ENCODE peak calls at places on chromosomes 2 and 18, in eight cellular contexts. B is NB4, L is cardiac fibroblast, W is lower lobe of right lung, Y is GM23338, K is pancreas, V is breast epithelium, D is K562. I is an unnamed sample.

GRCh38 chr2:62857139-62857931 is 151.8 kb downstream of the EHBP1 start:
- DNase-seq in B (no peak), L (no peak), W (no peak), Y (no peak), K (no peak), V (no peak), D (no peak), I (no peak)

GRCh38 chr2:215881582-215881981 is 131.8 kb downstream of the MREG start:
- DNase-seq in B (no peak), L (peak), W (no peak), Y (no peak), K (no peak), V (no peak), D (no peak), I (no peak)

GRCh38 chr2:10493636-10494281 is 45.6 kb upstream of the ODC1 start:
- DNase-seq in B (peak), L (peak), W (peak), Y (no peak), K (peak), V (peak), D (no peak), I (peak)

GRCh38 chr2:19933351-19933981 is 31.7 kb upstream of the TTC32 start:
- DNase-seq in B (no peak), L (peak), W (no peak), Y (no peak), K (no peak), V (no peak), D (no peak), I (peak)

GRCh38 chr2:227462972-227463931 is 8.7 kb upstream of the AGFG1 start:
- DNase-seq in B (peak), L (no peak), W (no peak), Y (no peak), K (no peak), V (no peak), D (no peak), I (no peak)

GRCh38 chr2:198440833-198441232 is 636.4 kb downstream of the PLCL1 start:
- DNase-seq in B (no peak), L (no peak), W (no peak), Y (peak), K (no peak), V (no peak), D (no peak), I (no peak)

GRCh38 chr2:58923869-58924268 is 682.7 kb upstream of the FANCL start:
- DNase-seq in B (no peak), L (no peak), W (no peak), Y (no peak), K (no peak), V (no peak), D (no peak), I (peak)

GRCh38 chr18:6775237-6775636 is 45.7 kb downstream of the ARHGAP28 start:
- DNase-seq in B (no peak), L (no peak), W (no peak), Y (no peak), K (no peak), V (no peak), D (no peak), I (no peak)

GRCh38 chr2:182937864-182938263 is 71.4 kb upstream of the FRZB start:
- DNase-seq in B (no peak), L (no peak), W (no peak), Y (no peak), K (no peak), V (no peak), D (no peak), I (no peak)

GRCh38 chr2:6975988-6976387 is 58.8 kb downstream of the RNF144A start:
- DNase-seq in B (no peak), L (no peak), W (no peak), Y (no peak), K (no peak), V (no peak), D (no peak), I (peak)

GRCh38 chr2:207143474-207144190 is 22.1 kb downstream of the KLF7 start:
- DNase-seq in B (peak), L (peak), W (peak), Y (peak), K (no peak), V (peak), D (no peak), I (peak)

GRCh38 chr2:197152451-197153228 is 157.9 kb downstream of the ANKRD44 start:
- DNase-seq in B (peak), L (peak), W (peak), Y (no peak), K (no peak), V (no peak), D (no peak), I (peak)

GRCh38 chr18:22113144-22113813 is 56.1 kb upstream of the GATA6 start:
- DNase-seq in B (no peak), L (no peak), W (no peak), Y (no peak), K (peak), V (no peak), D (no peak), I (no peak)

GRCh38 chr18:22112215-22112614 is 57.2 kb upstream of the GATA6 start:
- DNase-seq in B (no peak), L (no peak), W (no peak), Y (no peak), K (no peak), V (no peak), D (no peak), I (no peak)

GRCh38 chr18:22109535-22109934 is 59.9 kb upstream of the GATA6 start:
- DNase-seq in B (peak), L (no peak), W (no peak), Y (no peak), K (no peak), V (no peak), D (no peak), I (no peak)

GRCh38 chr18:22108674-22109073 is 60.7 kb upstream of the GATA6 start:
- DNase-seq in B (no peak), L (peak), W (no peak), Y (peak), K (no peak), V (no peak), D (peak), I (peak)

DNA sequence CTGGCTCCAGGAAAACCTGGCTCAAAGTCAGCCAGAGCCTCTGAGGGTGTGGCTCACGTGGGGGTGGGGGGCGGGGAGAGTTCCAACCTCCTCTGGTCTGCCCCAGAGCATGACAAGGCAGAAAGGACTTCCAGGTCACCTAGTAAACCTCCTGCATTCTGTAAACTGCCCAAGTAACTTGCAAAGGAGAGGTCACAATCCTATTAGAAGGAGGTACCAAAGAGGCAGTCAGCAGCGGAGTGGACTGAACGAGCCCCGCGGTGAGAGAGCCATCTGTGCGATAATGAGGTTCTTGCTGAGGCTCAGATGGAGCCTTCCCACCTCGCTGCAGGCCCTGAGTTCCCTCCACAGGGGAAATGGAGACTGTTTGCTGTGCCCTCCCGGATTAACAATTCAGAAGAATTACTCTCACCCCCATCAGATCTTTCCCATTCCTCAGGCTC is 58.9 kb upstream of the GATA6 start:
- DNase-seq in B (no peak), L (no peak), W (no peak), Y (peak), K (no peak), V (no peak), D (peak), I (no peak)
- H3K4me3 ChIP-seq in B (no peak), L (no peak), W (no peak), Y (no peak), K (no peak), V (no peak), D (no peak), I (no peak)

DNA sequence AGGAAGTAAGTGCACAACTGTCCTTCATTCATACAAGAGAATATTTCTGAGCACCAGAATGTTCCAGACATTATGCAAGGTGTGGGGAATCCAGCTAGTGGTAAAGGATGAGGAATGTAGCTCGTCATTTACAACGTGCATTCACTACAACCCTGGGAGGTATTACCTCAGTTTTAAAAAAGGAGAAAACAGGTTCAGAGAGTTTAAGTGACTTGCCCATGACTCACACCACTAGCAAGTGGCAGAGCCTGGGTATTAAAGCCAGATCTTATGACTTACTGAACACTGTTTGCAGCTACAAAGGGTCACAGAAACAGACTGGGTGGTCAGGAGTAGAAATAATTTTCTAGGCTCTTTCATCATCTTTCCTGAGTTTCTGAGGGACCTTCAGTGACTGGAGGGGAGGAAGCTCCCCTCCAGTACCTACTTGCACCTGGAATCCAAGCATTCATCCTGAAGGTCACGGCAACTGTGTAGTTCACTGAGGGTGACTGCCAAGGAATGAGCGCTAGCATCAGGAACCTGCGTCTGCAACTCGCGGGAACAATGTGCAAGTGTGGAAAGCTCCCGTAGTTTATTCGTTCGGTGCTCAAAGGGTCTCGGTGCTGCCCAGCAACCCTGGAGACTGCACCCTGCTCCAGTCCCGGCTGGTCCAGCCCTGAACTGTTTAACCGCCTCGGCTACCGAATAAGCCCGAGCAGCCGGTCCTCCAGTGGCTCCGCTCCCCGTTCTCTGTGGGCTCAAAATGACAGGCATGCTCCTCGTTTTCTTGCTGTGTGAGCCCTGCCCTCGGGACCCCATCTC is 647 bp downstream of the CCDC121 start:
- DNase-seq in B (peak), L (peak), W (no peak), Y (peak), K (no peak), V (no peak), D (peak), I (peak)
- TF ChIP-seq CTCF in B (no peak), L (no peak), W (no peak), Y (no peak), K (no peak), V (no peak), D (no peak), I (no peak)

GRCh38 chr18:40019797-40020392 is 1935.1 kb upstream of the PIK3C3 start:
- DNase-seq in B (no peak), L (peak), W (no peak), Y (peak), K (no peak), V (no peak), D (no peak), I (no peak)
- H3K4me3 ChIP-seq in B (no peak), L (no peak), W (no peak), Y (no peak), K (no peak), V (no peak), D (no peak), I (no peak)

DNA sequence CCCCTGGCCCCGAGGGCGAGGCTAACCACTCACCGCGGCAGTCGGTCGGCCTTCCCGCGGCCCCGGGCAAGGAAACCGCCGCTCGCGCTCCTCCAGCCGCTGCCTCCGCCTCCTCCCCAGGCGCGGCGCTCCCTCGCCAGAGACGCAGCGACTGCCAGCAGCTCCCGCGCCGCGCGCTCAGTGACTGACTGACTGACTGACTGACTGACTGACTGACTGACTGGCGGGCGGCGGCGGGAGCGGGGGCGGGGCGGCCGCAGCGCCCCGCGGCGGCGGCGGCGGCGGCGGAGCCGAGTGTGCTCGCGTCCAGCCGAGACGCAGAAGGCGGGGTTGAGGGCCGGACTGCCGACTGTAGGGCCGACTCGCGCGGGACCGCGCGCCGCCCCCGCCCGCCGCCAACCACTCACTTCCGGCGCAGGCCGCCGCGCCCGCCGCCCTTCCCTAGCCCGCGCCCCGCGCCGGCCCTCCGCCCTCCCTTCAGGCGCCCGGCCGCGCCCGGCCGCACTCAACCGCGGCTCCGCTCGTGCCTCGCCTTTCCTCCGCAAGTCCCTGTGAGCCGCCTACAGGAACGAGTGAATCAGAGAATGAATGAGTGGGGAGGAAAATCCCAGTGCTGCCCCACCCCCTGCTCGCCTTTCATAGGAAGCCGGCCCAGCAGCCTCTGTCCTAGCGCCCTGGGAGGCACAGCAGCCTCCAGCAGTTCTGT is at the start of gene RAPH1:
- DNase-seq in B (peak), L (peak), W (peak), Y (peak), K (peak), V (peak), D (peak), I (peak)
- TF ChIP-seq CTCF in B (no peak), L (no peak), W (no peak), Y (no peak), K (no peak), V (no peak), D (no peak), I (no peak)

DNA sequence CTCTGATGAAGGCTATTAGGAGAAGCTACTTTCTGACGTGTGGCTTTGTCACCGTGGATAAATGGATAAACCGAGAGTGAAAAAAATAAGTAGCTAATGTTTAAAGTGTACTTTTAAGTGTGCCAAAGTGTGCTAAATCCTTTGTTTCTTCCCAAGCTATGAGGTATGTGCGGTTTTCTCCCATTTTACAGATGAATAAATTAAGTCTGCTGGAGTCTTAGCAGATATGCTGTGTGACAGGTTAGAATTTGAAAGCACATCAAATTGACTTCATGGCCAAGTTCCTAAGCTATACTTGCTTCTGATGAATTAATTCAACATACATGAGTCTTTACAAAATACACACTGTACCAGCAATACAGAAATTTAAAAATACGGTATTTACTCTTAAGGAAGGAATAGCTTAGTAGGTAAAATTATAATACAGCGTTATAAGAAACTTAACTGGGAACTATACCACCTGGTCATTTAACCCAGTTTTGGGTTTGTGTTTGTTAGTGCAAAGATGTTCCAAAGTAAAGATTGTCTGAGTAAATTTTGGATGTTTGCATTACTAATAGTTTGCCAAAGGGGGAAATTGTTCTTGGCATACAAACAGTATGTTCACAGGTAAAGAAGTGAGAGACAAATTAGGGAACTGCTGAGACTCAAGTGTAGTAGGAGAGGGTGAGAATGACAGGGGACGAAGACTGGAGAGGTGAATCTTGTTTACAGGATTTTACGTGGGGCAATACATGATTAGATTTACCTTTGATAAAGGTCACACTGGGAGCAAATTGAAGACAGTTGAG is 1.4 kb downstream of the AGPS start:
- DNase-seq in B (no peak), L (no peak), W (no peak), Y (no peak), K (no peak), V (no peak), D (no peak), I (no peak)
- H3K4me3 ChIP-seq in B (peak), L (peak), W (peak), Y (peak), K (no peak), V (no peak), D (peak), I (peak)

DNA sequence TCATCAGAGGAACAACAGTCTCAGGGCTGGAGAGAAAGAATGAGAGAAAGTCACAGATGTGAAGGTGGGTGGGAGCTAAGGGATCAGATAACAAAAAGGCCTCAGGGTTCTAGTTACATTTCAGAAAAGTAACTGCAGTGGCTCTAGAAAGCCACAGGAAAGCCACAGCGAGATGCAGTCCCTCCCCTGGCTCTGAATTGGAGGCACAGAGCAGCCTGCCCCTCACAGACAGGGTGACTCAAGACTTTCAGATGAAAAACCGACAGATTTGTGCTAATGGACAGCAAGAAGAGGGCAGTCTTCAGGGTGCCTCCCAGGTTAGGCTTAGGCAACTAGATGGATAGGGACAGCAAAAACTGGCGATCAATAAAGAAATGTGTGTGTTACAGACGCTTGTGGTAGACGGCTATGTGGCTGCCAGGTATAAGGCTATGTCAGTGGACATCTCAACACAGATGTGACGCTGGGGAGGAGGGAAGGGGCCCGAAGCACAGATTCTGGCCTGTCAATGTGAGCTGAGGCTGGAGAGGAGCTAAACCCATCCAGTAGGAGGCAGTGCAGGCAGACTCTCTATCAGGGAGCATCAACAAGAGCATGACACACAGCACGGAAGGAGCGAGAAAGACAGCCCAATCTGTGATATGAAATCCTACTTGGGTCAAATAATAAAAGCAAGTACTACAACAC is 26.2 kb downstream of the UNC50 start:
- DNase-seq in B (peak), L (no peak), W (no peak), Y (peak), K (no peak), V (no peak), D (peak), I (no peak)
- TF ChIP-seq CTCF in B (peak), L (peak), W (no peak), Y (peak), K (no peak), V (no peak), D (peak), I (peak)

DNA sequence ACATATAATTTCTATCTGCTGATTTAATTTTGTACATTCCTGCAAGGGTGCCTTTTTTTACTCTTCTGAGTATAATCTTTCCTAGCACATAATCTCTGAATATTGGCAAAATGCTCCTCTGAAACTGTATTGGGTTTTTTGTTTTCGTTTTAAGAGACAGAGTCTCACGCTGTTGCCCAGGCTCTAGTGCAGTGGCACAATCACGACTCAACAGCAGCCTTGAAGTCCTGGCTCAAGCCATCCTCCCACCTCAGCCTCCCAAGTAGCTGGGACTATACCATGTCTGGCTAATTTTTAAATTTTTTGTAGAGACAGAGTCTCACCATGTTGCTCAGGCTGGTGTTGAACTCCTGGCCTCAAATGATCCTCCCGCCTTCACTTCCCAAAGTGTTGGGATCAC is 104.9 kb downstream of the SPTBN1 start:
- DNase-seq in B (no peak), L (no peak), W (no peak), Y (no peak), K (no peak), V (no peak), D (no peak), I (no peak)
- H3K4me3 ChIP-seq in B (peak), L (peak), W (peak), Y (peak), K (peak), V (no peak), D (peak), I (peak)

GRCh38 chr18:47247036-47247832 is 4.2 kb downstream of the SKOR2 start:
- DNase-seq in B (no peak), L (no peak), W (no peak), Y (peak), K (no peak), V (no peak), D (no peak), I (no peak)
- TF ChIP-seq CTCF in B (no peak), L (peak), W (no peak), Y (no peak), K (no peak), V (no peak), D (no peak), I (peak)